ENCODE peak calls at places on chromosomes 1 and 21, in nine cellular contexts. I is OCI-LY7, B is esophagus squamous epithelium, N is neuronal stem cell, O is right cardiac atrium, Q is hepatocyte, K is Peyer's patch, D is IMR-90, T is tibial nerve. R is an unnamed sample.

GRCh38 chr1:154972517-154973343 is 1.8 kb upstream of the CKS1B start:
- DNase-seq in I (no peak), K (peak; percentile 74), O (peak; percentile 81), B (no peak), T (no peak), N (peak; percentile 73), Q (peak; percentile 92), D (peak; percentile 95), R (peak; percentile 86)

GRCh38 chr21:32641715-32642698 is 29.8 kb upstream of the CFAP298 start:
- DNase-seq in I (no peak), T (no peak), N (no peak), O (no peak), B (no peak), K (no peak), D (no peak), Q (no peak), R (no peak)

GRCh38 chr1:156616463-156616862 is 2.8 kb upstream of the HAPLN2 start:
- DNase-seq in T (no peak), O (peak; percentile 57), D (peak; percentile 45), I (no peak), B (no peak), Q (peak; percentile 74), N (no peak), K (no peak), R (no peak)

GRCh38 chr1:220881918-220882891 is 3.0 kb downstream of the HLX start:
- DNase-seq in D (peak; percentile 59), I (no peak), B (no peak), K (no peak), T (no peak), O (peak; percentile 78), N (no peak), Q (no peak), R (no peak)

GRCh38 chr1:119225831-119226230 is 85.4 kb upstream of the WARS2 start:
- DNase-seq in D (no peak), B (no peak), N (no peak), T (no peak), O (no peak), Q (no peak), K (no peak), I (no peak), R (no peak)

GRCh38 chr1:67584938-67585337 is 100.1 kb upstream of the GADD45A start:
- DNase-seq in O (no peak), N (no peak), B (no peak), K (no peak), T (no peak), D (no peak), Q (no peak), I (no peak), R (no peak)

GRCh38 chr1:46486432-46487015 is 3.1 kb upstream of the DMBX1 start:
- DNase-seq in Q (no peak), O (no peak), N (no peak), B (no peak), T (no peak), D (no peak), K (no peak), I (no peak), R (no peak)

GRCh38 chr1:221431068-221431651 is 310.7 kb downstream of the DUSP10 start:
- DNase-seq in T (no peak), K (no peak), D (peak; percentile 40), O (no peak), Q (no peak), N (no peak), B (no peak), I (no peak), R (no peak)

GRCh38 chr1:11783556-11783955 is 21.6 kb downstream of the C1orf167 start:
- DNase-seq in K (no peak), B (no peak), T (no peak), D (no peak), Q (no peak), O (peak; percentile 43), I (peak; percentile 56), N (no peak), R (no peak)

GRCh38 chr1:11784256-11784992 is 21.3 kb downstream of the MTHFR start:
- DNase-seq in B (no peak), K (no peak), D (no peak), I (peak; percentile 30), O (peak; percentile 62), Q (no peak), N (no peak), T (no peak), R (no peak)

GRCh38 chr1:11787251-11787803 is 18.4 kb downstream of the MTHFR start:
- DNase-seq in I (no peak), Q (peak; percentile 73), B (no peak), K (peak; percentile 71), O (peak; percentile 84), D (peak; percentile 34), N (no peak), T (peak; percentile 57), R (peak; percentile 84)

GRCh38 chr1:11786168-11786567 is 19.6 kb downstream of the MTHFR start:
- DNase-seq in T (no peak), D (no peak), I (no peak), B (no peak), O (peak; percentile 23), K (no peak), Q (no peak), N (no peak), R (peak; percentile 27)

DNA sequence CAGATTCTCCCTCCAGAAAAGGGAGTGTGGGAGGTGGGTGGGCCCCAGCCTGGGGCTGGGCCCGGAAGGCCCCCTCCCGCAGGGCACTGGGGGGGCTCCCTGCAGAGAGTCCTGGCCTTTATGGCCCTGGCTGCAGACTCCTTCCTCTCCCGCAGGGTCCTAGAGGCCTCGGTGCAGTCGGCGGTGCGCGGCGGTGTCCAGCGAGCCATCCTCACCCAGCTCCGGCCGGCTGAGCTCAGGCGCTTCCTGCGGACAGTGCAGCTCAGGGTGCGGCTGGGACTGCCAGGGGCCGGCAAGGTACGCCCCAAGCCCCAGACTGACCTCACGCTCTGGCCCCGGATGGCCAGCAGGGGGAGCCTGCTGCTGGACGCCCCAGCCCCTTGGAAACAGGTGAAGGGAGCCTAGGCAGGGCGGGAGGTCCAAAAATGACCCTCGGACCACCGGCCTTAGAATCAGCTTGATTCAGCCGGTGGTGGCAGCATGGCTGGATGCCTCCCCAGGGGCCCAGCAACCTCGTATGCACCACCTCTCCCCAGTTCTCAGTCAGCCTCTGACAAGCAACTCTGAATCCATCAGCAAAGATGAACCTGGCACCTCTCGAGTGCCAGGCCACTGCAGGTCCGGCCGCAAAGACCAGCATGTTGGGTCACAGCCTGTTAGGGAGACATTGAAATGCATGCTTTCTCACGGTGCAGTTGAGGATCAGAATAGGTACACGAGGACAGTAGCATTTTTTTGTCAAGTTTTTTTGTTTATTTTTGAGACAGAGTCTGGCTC is 20.6 kb downstream of the MTHFR start:
- DNase-seq in I (peak; percentile 69), T (no peak), O (peak; percentile 91), K (peak; percentile 88), Q (peak; percentile 79), N (peak; percentile 57), B (no peak), D (peak; percentile 21), R (peak; percentile 70)
- H3K4me1 ChIP-seq in I (peaks cover 33% of the 10 kb centered on the region), T (peaks cover 54% of the 10 kb centered on the region), O (peaks cover 23% of the 10 kb centered on the region), K (peaks cover 45% of the 10 kb centered on the region), Q (peaks cover 27% of the 10 kb centered on the region), N (peaks cover 35% of the 10 kb centered on the region), B (peaks cover 42% of the 10 kb centered on the region), D (peaks cover 20% of the 10 kb centered on the region), R (peaks cover 52% of the 10 kb centered on the region)

GRCh38 chr1:230107941-230108340 is 40.9 kb downstream of the GALNT2 start:
- DNase-seq in B (no peak), I (no peak), T (no peak), Q (no peak), N (no peak), O (no peak), D (no peak), K (no peak), R (no peak)
- H3K4me1 ChIP-seq in B (peaks cover 46% of the 10 kb centered on the region), I (peaks cover 97% of the 10 kb centered on the region), T (peaks cover 73% of the 10 kb centered on the region), Q (peaks cover 66% of the 10 kb centered on the region), N (peaks cover 31% of the 10 kb centered on the region), O (peaks cover 16% of the 10 kb centered on the region), D (peaks cover 43% of the 10 kb centered on the region), K (peaks cover 67% of the 10 kb centered on the region), R (peaks cover 45% of the 10 kb centered on the region)

GRCh38 chr21:42527489-42528158 is 14.0 kb downstream of the SLC37A1 start:
- DNase-seq in K (peak; percentile 69), B (no peak), I (peak; percentile 78), N (no peak), Q (no peak), T (no peak), O (no peak), D (no peak), R (no peak)

GRCh38 chr21:42525676-42526378 is 12.2 kb downstream of the SLC37A1 start:
- DNase-seq in O (no peak), B (no peak), T (no peak), K (no peak), N (no peak), D (no peak), I (no peak), Q (no peak), R (no peak)

GRCh38 chr21:42526379-42526727 is 12.7 kb downstream of the SLC37A1 start:
- DNase-seq in N (no peak), T (no peak), I (no peak), D (no peak), O (peak; percentile 68), Q (peak; percentile 77), K (peak; percentile 87), B (no peak), R (no peak)

GRCh38 chr21:42525228-42525604 is 11.6 kb downstream of the SLC37A1 start:
- DNase-seq in Q (peak; percentile 48), D (peak; percentile 15), N (no peak), K (peak; percentile 49), B (no peak), O (no peak), T (no peak), I (peak; percentile 40), R (no peak)

GRCh38 chr21:42527127-42527488 is 13.5 kb downstream of the SLC37A1 start:
- DNase-seq in O (no peak), K (peak; percentile 47), D (no peak), T (no peak), I (no peak), N (no peak), Q (no peak), B (no peak), R (peak; percentile 22)
- H3K4me1 ChIP-seq in O (peaks cover 3% of the 10 kb centered on the region), K (peaks cover 58% of the 10 kb centered on the region), D (peaks cover 5% of the 10 kb centered on the region), T (peaks cover 11% of the 10 kb centered on the region), I (peaks cover 89% of the 10 kb centered on the region), N (peaks cover 14% of the 10 kb centered on the region), Q (peaks cover 40% of the 10 kb centered on the region), B (no peaks in the 10 kb centered on the region), R (peaks cover 14% of the 10 kb centered on the region)

GRCh38 chr1:63865561-63865960 is 91.7 kb downstream of the ROR1 start:
- DNase-seq in D (no peak), N (no peak), K (no peak), B (no peak), Q (no peak), T (no peak), I (no peak), O (no peak), R (no peak)

GRCh38 chr1:63870152-63870551 is 96.3 kb downstream of the ROR1 start:
- DNase-seq in Q (no peak), O (no peak), K (no peak), T (no peak), I (no peak), D (no peak), B (no peak), N (no peak), R (no peak)

GRCh38 chr1:63868220-63868897 is 94.5 kb downstream of the ROR1 start:
- DNase-seq in B (no peak), D (peak; percentile 55), N (no peak), K (no peak), O (no peak), I (peak; percentile 24), Q (no peak), T (no peak), R (no peak)

GRCh38 chr1:63866085-63866484 is 92.3 kb downstream of the ROR1 start:
- DNase-seq in Q (no peak), N (no peak), T (no peak), I (no peak), B (no peak), D (no peak), O (no peak), K (no peak), R (no peak)

GRCh38 chr1:63867429-63868176 is 93.8 kb downstream of the ROR1 start:
- DNase-seq in D (no peak), T (no peak), O (no peak), B (no peak), I (no peak), N (no peak), K (no peak), Q (no peak), R (no peak)
- H3K4me1 ChIP-seq in D (no peaks in the 10 kb centered on the region), T (no peaks in the 10 kb centered on the region), O (peaks cover 2% of the 10 kb centered on the region), B (no peaks in the 10 kb centered on the region), I (no peaks in the 10 kb centered on the region), N (peaks cover 5% of the 10 kb centered on the region), K (no peaks in the 10 kb centered on the region), Q (peaks cover 18% of the 10 kb centered on the region), R (peaks cover 3% of the 10 kb centered on the region)

R was measured in left lung.